ENCODE peak calls at places on chromosomes 1 and 21, in six cellular contexts. C is GM23338; F is hepatocyte; A is transverse colon; O is psoas muscle; L is CD8-positive, alpha-beta T cell. M is an unnamed sample. For H3K36me3, the result is how much of the 10 kb centered on the place peaks cover.

GRCh38 chr1:110672001-110672752 is 2.6 kb downstream of the KCNA3 start:
- DNase-seq in O (no peak), L (peak), C (peak), A (peak), F (no peak), M (peak)

GRCh38 chr1:8364528-8365442 is 46.9 kb downstream of the SLC45A1 start:
- DNase-seq in O (peak), F (no peak), A (peak), C (no peak), L (no peak), M (no peak)

GRCh38 chr1:242828199-242828598 is 303.7 kb upstream of the PLD5 start:
- DNase-seq in A (no peak), C (peak), L (no peak), F (no peak), O (no peak), M (no peak)

GRCh38 chr1:59071289-59071688 is 225.6 kb upstream of the FGGY start:
- DNase-seq in L (no peak), F (no peak), O (no peak), C (no peak), A (peak), M (no peak)

GRCh38 chr1:109214695-109215623 is 1.2 kb downstream of the SARS1 start:
- DNase-seq in O (peak), A (peak), L (no peak), F (peak), C (peak), M (no peak)

GRCh38 chr1:158002630-158003408 is 9.4 kb downstream of the KIRREL1 start:
- DNase-seq in A (no peak), O (no peak), F (no peak), L (no peak), C (peak), M (no peak)

GRCh38 chr1:58839871-58840835 is 56.3 kb upstream of the JUN start:
- DNase-seq in C (no peak), O (no peak), A (no peak), F (no peak), L (no peak), M (no peak)

GRCh38 chr1:114009393-114009792 is 30.1 kb downstream of the OLFML3 start:
- DNase-seq in L (no peak), O (no peak), A (no peak), C (no peak), F (no peak), M (no peak)

GRCh38 chr1:79899914-79900313 is 893.4 kb upstream of the ADGRL4 start:
- DNase-seq in C (no peak), O (no peak), L (no peak), A (no peak), F (no peak), M (no peak)

GRCh38 chr1:62045579-62045978 is 149.1 kb upstream of the L1TD1 start:
- DNase-seq in F (no peak), A (no peak), L (no peak), C (no peak), O (peak), M (no peak)

GRCh38 chr1:232988572-232989040 is 38.2 kb downstream of the NTPCR start:
- DNase-seq in O (no peak), F (no peak), A (no peak), C (no peak), L (no peak), M (no peak)

GRCh38 chr1:61052393-61053280 is 29.7 kb upstream of the NFIA start:
- DNase-seq in O (no peak), L (no peak), F (no peak), C (peak), A (no peak), M (no peak)

GRCh38 chr1:197156692-197157091 is 10.2 kb upstream of the ASPM start:
- DNase-seq in F (no peak), L (no peak), O (no peak), A (no peak), C (peak), M (no peak)

GRCh38 chr1:197159461-197159860 is 13.0 kb upstream of the ASPM start:
- DNase-seq in F (no peak), C (no peak), L (no peak), A (no peak), O (no peak), M (no peak)
- H3K4me3 ChIP-seq in F (no peak), C (no peak), L (no peak), A (no peak), O (no peak), M (no peak)

GRCh38 chr1:203084588-203085527 is 954 bp downstream of the MYOG start:
- DNase-seq in F (no peak), O (peak), L (no peak), C (peak), A (no peak), M (peak)
- TF ChIP-seq CTCF in F (peak), O (peak), L (no peak), C (peak), A (peak), M (peak)

DNA sequence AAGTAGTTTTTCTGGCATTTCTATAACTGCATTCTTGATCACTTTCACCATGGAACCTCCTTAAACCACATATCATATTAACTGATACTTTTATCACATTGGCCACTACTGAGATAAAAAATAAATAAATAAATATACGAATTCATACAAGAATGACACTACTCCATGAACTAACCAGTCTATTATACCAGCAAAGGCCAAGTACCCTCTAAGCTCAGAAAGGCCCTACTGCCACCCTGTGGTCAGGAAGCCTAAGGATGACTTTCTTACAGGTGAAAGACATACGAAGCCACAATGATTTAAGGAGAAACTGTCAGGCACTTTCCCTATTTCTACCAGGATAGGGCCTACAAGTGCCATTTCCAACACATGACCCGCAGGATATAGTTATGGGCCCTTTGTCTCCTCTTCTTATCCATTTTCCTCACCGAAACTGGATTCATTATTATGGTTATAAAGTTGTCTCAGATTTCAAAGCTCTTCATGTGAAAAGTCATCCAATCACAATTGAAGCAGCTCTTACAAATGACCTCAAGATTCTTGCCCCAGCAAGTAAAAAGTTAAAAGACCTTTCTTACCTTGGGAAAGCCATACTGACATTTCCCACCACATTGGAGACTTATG is 23.9 kb downstream of the DNAJC8 start:
- DNase-seq in A (peak), F (peak), L (peak), O (peak), C (peak), M (no peak)
- H3K36me3 ChIP-seq in A (half or more), F (under half), L (under half), O (half or more), C (under half), M (under half)

DNA sequence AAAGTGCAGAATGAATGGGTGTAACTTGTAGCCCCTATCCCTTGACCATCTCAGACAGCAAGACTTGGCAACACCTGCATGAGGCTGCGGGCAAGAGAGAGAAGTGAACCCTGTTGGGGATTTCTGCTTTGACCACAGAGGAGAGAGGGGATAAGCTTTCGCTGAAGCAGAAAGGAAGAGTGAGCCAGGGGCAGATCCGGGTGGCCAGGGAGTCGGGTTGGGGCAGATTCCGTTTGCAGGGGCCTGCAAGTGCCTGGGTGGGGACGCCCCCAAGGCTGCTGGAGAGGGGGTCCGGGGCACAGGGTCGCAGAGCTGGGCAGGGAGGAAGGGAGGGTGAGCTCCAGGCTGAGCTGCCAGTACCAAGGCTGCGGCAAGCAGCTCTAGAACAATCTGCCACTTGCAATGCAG is 25.3 kb upstream of the PIK3CD start:
- DNase-seq in F (no peak), A (no peak), O (no peak), L (no peak), C (no peak), M (peak)
- H3K4me3 ChIP-seq in F (no peak), A (no peak), O (no peak), L (peak), C (no peak), M (no peak)

GRCh38 chr21:41611966-41612606 is 104.1 kb upstream of the TMPRSS2 start:
- DNase-seq in F (peak), C (peak), O (no peak), A (peak), L (no peak), M (no peak)
- TF ChIP-seq CTCF in F (peak), C (peak), O (no peak), A (no peak), L (no peak), M (peak)

GRCh38 chr1:26259005-26259404 is 20.9 kb upstream of the SH3BGRL3 start:
- DNase-seq in F (no peak), O (no peak), L (no peak), A (no peak), C (no peak), M (no peak)
- H3K36me3 ChIP-seq in F (under half), O (half or more), L (under half), A (under half), C (half or more), M (under half)

GRCh38 chr21:36429672-36430546 is 44.7 kb downstream of the CHAF1B start:
- DNase-seq in O (peak), C (peak), A (peak), F (peak), L (peak), M (peak)
- H3K4me3 ChIP-seq in O (peak), C (no peak), A (no peak), F (no peak), L (peak), M (peak)